ENCODE peak calls at places on chromosomes 4 and X, in ten cellular contexts. N is heart left ventricle; X is CD4-positive, CD25-positive, alpha-beta regulatory T cell; R is CD4-positive, alpha-beta memory T cell; K is upper lobe of right lung; P is fibroblast of lung; F is A549; Z is cardiac muscle cell; Q is adrenal gland; J is lower lobe of right lung. D is an unnamed sample. For H3K4me1, the result is how much of the 10 kb centered on the place peaks cover.

GRCh38 chr4:41530741-41531140 is 7.2 kb upstream of the LIMCH1 start:
- DNase-seq in Q (no peak), J (no peak), K (no peak), N (no peak), F (no peak), X (no peak), P (no peak), R (no peak), Z (no peak), D (no peak)

GRCh38 chr4:24753519-24753918 is 41.9 kb upstream of the SOD3 start:
- DNase-seq in J (no peak), X (no peak), N (no peak), Q (no peak), F (peak), K (no peak), R (no peak), P (no peak), Z (no peak), D (no peak)

GRCh38 chrX:153900806-153901752 is 3.4 kb upstream of the AVPR2 start:
- DNase-seq in K (peak), F (peak), N (peak), X (peak), Q (peak), P (peak), J (peak), Z (peak), R (peak), D (no peak)

GRCh38 chrX:42680651-42681050 is 97.3 kb downstream of the PPP1R2C start:
- DNase-seq in N (no peak), Q (peak), F (no peak), R (no peak), P (peak), K (no peak), J (no peak), X (no peak), Z (peak), D (no peak)

GRCh38 chr4:131638776-131639175 is 1510.3 kb upstream of the PCDH10 start:
- DNase-seq in K (no peak), J (no peak), F (no peak), Z (no peak), X (no peak), P (peak), N (no peak), Q (no peak), R (no peak), D (no peak)

GRCh38 chr4:140018931-140019618 is 134.9 kb downstream of the MAML3 start:
- DNase-seq in J (no peak), Q (no peak), Z (no peak), K (no peak), F (no peak), N (no peak), P (no peak), R (no peak), X (no peak), D (no peak)

GRCh38 chrX:111200327-111200726 is 70.0 kb downstream of the CAPN6 start:
- DNase-seq in X (no peak), P (no peak), R (no peak), Z (no peak), Q (no peak), J (no peak), N (no peak), F (no peak), K (no peak), D (no peak)

GRCh38 chr4:109982521-109982920 is 69.8 kb downstream of the EGF start:
- DNase-seq in P (no peak), X (no peak), K (no peak), F (no peak), Q (no peak), Z (no peak), N (no peak), J (no peak), R (no peak), D (no peak)

GRCh38 chr4:181597766-181598165 is 645.4 kb upstream of the TENM3 start:
- DNase-seq in Z (no peak), F (no peak), N (no peak), K (no peak), P (peak), X (no peak), R (no peak), J (no peak), Q (no peak), D (no peak)

GRCh38 chr4:1600811-1601532 is 83.1 kb downstream of the FAM53A start:
- DNase-seq in N (peak), K (peak), F (no peak), J (peak), R (no peak), Q (no peak), X (no peak), P (no peak), Z (no peak), D (no peak)

GRCh38 chrX:13372203-13372980 is 52.5 kb upstream of the ATXN3L start:
- DNase-seq in J (no peak), X (no peak), R (no peak), Q (no peak), Z (no peak), N (no peak), K (no peak), F (no peak), P (no peak), D (no peak)

GRCh38 chrX:13371191-13371590 is 51.3 kb upstream of the ATXN3L start:
- DNase-seq in F (no peak), Z (no peak), R (no peak), X (no peak), K (no peak), N (no peak), P (no peak), J (no peak), Q (no peak), D (no peak)

GRCh38 chrX:13374364-13374763 is 54.5 kb upstream of the ATXN3L start:
- DNase-seq in F (no peak), J (no peak), P (no peak), N (no peak), K (no peak), Z (no peak), Q (no peak), R (no peak), X (no peak), D (no peak)

GRCh38 chrX:13373807-13374187 is 53.9 kb upstream of the ATXN3L start:
- DNase-seq in P (peak), Q (no peak), J (no peak), F (no peak), K (no peak), N (no peak), X (no peak), R (no peak), Z (peak), D (no peak)

DNA sequence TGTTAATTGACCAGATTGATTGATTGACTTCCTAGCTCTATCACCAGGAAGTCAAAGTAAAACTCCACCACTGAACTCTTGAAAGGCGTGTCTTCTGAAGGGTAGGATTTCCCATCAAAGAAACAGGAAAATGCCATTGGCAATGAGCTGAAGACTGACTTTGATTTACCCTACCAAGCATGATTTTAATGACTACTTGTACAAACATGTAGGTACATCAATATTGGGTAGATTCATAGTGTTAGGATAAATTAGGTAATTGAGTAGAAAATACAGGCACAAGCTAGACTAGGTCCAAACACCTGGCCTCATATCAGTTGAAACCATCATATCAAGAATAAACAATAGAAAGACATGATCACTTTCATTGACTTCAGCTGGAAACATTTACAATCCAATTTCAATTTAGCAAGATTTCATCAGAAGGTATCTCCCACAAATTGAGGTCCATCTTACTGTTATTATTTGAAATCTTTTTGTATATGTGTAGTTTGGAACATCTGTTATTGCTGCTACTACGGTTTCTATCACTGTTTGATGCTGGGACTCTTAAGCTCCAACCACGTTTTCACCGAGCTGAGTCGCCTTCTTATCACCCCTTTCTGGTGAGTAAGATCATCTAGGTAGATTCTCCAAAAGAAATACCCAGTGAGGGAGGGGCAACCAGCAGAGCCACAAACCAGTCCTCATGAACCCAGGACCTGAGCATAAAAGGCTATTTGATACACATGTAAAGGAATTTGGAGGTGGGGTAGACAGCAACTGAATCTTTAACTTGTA is 53.4 kb upstream of the ATXN3L start:
- DNase-seq in P (no peak), N (no peak), J (no peak), K (no peak), R (no peak), X (no peak), Q (no peak), F (no peak), Z (no peak), D (no peak)
- H3K4me3 ChIP-seq in P (no peak), N (no peak), J (no peak), K (no peak), R (no peak), X (no peak), Q (no peak), F (no peak), Z (no peak), D (no peak)

DNA sequence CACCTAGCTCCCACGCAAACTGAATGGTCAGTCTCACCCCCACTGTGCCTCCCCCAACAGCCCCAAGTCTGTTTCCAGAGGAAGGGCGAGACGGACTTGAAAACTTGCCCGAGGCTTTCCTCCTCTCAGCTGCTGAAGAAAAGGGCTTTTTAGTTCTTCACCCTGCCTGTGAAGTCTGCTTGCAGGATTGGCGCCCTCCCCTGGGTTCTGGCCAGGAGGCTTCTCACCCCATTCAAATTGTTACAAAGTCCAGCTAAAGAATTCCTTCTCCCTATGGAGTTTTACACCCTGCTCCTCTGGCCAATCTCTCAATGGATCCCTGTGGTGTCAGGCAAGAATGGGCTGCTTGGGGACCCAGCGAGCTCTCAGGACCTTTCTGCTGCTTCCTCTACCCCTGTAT is 241.0 kb downstream of the AFF2 start:
- DNase-seq in Q (no peak), X (no peak), N (no peak), J (no peak), Z (peak), K (no peak), F (no peak), P (no peak), R (no peak), D (no peak)
- H3K4me1 ChIP-seq in Q (under half), X (under half), N (under half), J (under half), Z (under half), K (under half), F (under half), P (under half), R (under half), D (under half)

DNA sequence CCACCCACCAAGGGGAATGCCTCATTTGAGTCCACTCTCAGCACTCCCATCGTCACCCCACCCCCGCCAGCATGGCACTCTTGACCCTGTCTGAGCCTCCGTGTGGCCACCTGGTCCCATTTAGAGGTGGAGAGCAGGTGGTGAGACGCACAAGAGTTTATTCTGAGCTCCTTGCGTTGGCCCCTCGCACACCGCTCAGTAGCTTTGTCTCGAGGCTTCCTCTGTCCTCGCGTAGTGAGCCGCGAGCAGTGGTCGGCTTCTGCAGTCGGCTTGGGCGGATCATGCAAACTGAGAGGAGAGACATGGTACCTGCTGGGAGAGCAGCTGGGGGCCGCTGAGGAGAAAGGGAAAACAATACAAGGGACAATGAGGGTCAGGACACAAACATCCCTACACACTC is 48.4 kb upstream of the ZNF157 start:
- DNase-seq in N (no peak), Q (no peak), X (no peak), R (no peak), P (no peak), F (no peak), J (no peak), Z (no peak), K (no peak), D (no peak)
- H3K4me3 ChIP-seq in N (no peak), Q (no peak), X (no peak), R (no peak), P (no peak), F (no peak), J (no peak), Z (no peak), K (no peak), D (no peak)

GRCh38 chrX:13754765-13755164 is 20.2 kb downstream of the OFD1 start:
- DNase-seq in Z (no peak), X (no peak), K (no peak), N (no peak), F (no peak), J (no peak), Q (no peak), R (no peak), P (no peak), D (no peak)

GRCh38 chrX:13752646-13753045 is 18.1 kb downstream of the OFD1 start:
- DNase-seq in X (no peak), F (no peak), Z (no peak), J (no peak), P (no peak), N (no peak), R (no peak), K (no peak), Q (no peak), D (no peak)

GRCh38 chrX:13750812-13751211 is 16.3 kb downstream of the OFD1 start:
- DNase-seq in P (no peak), F (no peak), K (no peak), Q (no peak), R (no peak), J (no peak), X (peak), N (no peak), Z (no peak), D (no peak)

GRCh38 chrX:13750204-13750603 is 15.7 kb downstream of the OFD1 start:
- DNase-seq in Q (no peak), F (peak), X (peak), P (peak), Z (peak), K (no peak), N (no peak), R (peak), J (no peak), D (peak)

GRCh38 chrX:13752141-13752540 is 17.6 kb downstream of the OFD1 start:
- DNase-seq in N (no peak), F (no peak), Q (no peak), K (no peak), P (no peak), X (no peak), R (no peak), J (no peak), Z (no peak), D (no peak)
- H3K4me1 ChIP-seq in N (under half), F (under half), Q (under half), K (under half), P (under half), X (under half), R (under half), J (under half), Z (under half), D (under half)

DNA sequence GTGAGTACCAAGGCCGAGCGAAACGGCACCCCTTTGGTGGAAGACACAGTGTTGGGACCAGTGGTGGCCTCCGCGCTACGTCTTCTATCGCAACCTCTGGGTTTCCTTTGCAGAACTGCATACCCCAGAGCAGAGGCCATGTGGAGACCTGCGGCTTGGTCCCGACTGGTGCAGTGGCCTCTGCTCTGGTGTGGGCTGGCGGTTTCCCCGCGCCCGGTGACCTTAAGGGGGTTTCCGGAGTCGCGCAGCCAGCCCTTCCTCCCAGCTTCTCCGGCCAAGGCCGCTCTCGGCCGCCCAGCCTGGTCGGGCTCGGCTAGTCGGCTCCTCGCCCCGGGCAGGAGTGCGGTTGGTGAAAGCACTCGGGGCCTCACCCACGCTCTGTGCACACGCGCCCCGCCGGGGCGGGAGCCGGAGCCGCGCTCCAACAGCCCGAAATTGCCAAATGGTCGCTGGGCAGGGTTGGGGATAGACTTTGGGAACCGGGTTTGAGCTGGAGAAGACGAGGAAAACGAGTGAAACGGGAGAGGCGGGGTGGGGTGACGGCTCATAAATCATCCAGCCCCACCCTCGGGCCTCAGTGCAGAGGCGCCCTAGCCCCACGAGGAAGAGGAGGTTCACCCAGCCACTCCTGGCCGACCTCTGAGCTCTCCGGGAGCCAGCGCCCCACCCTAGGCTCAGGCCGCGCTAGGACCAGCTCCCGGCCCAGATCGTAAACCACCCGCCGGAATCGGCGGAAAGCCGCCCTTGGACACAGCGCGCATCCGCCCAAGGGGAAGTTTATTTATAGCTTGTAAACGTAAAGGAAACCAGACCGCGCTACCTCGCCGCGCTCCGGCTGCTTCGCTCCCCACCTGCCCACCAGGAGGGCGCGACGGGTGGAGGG is 84.7 kb downstream of the BCOR start:
- DNase-seq in Q (peak), Z (peak), N (peak), J (peak), X (peak), P (peak), F (peak), K (peak), R (peak), D (peak)
- H3K4me3 ChIP-seq in Q (peak), Z (peak), N (peak), J (peak), X (peak), P (peak), F (peak), K (peak), R (peak), D (no peak)

GRCh38 chr4:5824635-5825034 is 68.3 kb downstream of the CRMP1 start:
- DNase-seq in K (no peak), J (no peak), P (peak), Q (no peak), Z (peak), R (no peak), N (no peak), F (peak), X (peak), D (no peak)
- H3K4me1 ChIP-seq in K (under half), J (under half), P (under half), Q (under half), Z (under half), R (under half), N (under half), F (under half), X (under half), D (under half)

D was measured in thyroid gland.